ENCODE peak calls at places on chromosomes 2 and 18, in five cellular contexts. T is H9, Q is GM23338, P is lower leg skin, U is osteoblast. E is an unnamed sample.

GRCh38 chr2:186308347-186308746 is 177.7 kb upstream of the ZC3H15 start:
- DNase-seq in Q (no peak), P (no peak), U (no peak), T (no peak), E (no peak)

GRCh38 chr2:20934226-20934625 is 109.6 kb downstream of the APOB start:
- DNase-seq in Q (no peak), P (no peak), U (no peak), T (no peak), E (no peak)

GRCh38 chr18:8659609-8660242 is 45.6 kb upstream of the MTCL1 start:
- DNase-seq in P (no peak), Q (no peak), U (no peak), T (peak), E (no peak)

GRCh38 chr18:47968721-47969120 is 38.3 kb upstream of the SMAD2 start:
- DNase-seq in Q (no peak), P (no peak), U (no peak), T (no peak), E (peak)

GRCh38 chr2:179344280-179344961 is 79.8 kb upstream of the SESTD1 start:
- DNase-seq in P (no peak), Q (no peak), U (peak), T (no peak), E (no peak)

GRCh38 chr2:165067958-165068612 is 112.8 kb upstream of the SLC38A11 start:
- DNase-seq in Q (peak), P (no peak), U (peak), T (peak), E (peak)

GRCh38 chr2:187003038-187003543 is 154.1 kb upstream of the ZSWIM2 start:
- DNase-seq in U (no peak), Q (no peak), P (peak), T (no peak), E (no peak)

GRCh38 chr18:79795446-79795845 is 2.3 kb upstream of the KCNG2 start:
- DNase-seq in T (no peak), P (no peak), Q (no peak), U (no peak), E (no peak)

GRCh38 chr18:6509417-6510198 is 94.9 kb upstream of the L3MBTL4 start:
- DNase-seq in Q (peak), U (no peak), P (no peak), T (no peak), E (peak)

GRCh38 chr2:77566131-77566530 is 44.0 kb upstream of the LRRTM4 start:
- DNase-seq in U (no peak), P (no peak), Q (no peak), T (no peak), E (no peak)

GRCh38 chr2:234286956-234287355 is 209.9 kb downstream of the ARL4C start:
- DNase-seq in P (no peak), Q (no peak), T (no peak), U (no peak), E (no peak)

GRCh38 chr2:56250153-56250729 is 66.5 kb downstream of the CCDC85A start:
- DNase-seq in P (no peak), U (no peak), T (no peak), Q (no peak), E (no peak)

GRCh38 chr2:68330691-68331090 is 10.9 kb upstream of the CNRIP1 start:
- DNase-seq in U (peak), T (no peak), Q (no peak), P (no peak), E (no peak)

GRCh38 chr2:68236080-68236734 is 16.1 kb downstream of the PPP3R1 start:
- DNase-seq in U (peak), Q (no peak), P (no peak), T (no peak), E (no peak)

GRCh38 chr2:64675860-64676259 is 22.1 kb upstream of the SERTAD2 start:
- DNase-seq in Q (no peak), P (no peak), T (no peak), U (peak), E (no peak)

GRCh38 chr2:114688241-114688640 is 245.8 kb downstream of the DPP10 start:
- DNase-seq in T (no peak), P (no peak), U (no peak), Q (no peak), E (no peak)

GRCh38 chr18:58766164-58766563 is 94.9 kb downstream of the MALT1 start:
- DNase-seq in P (peak), Q (no peak), T (peak), U (no peak), E (no peak)

GRCh38 chr2:107986278-107987217 is at the start of gene SLC5A7:
- DNase-seq in P (no peak), U (peak), T (peak), Q (peak), E (peak)

GRCh38 chr2:96143848-96144480 is 1.3 kb downstream of the DUSP2 start:
- DNase-seq in P (no peak), U (peak), Q (peak), T (peak), E (peak)

GRCh38 chr2:215950009-215950408 is 63.3 kb downstream of the MREG start:
- DNase-seq in Q (peak), U (peak), T (no peak), P (no peak), E (peak)

GRCh38 chr2:195498839-195499490 is 158.1 kb upstream of the SLC39A10 start:
- DNase-seq in U (peak), P (no peak), T (no peak), Q (no peak), E (no peak)

GRCh38 chr2:66733361-66733760 is 298.4 kb downstream of the MEIS1 start:
- DNase-seq in T (no peak), P (no peak), Q (no peak), U (no peak), E (no peak)

GRCh38 chr2:86017901-86018896 is 87.5 kb downstream of the POLR1A start:
- DNase-seq in Q (no peak), T (no peak), U (no peak), P (peak), E (no peak)

GRCh38 chr18:59093668-59094067 is 46.0 kb upstream of the SEC11C start:
- DNase-seq in P (no peak), Q (no peak), U (no peak), T (no peak), E (no peak)

GRCh38 chr18:23958036-23958435 is 56.5 kb upstream of the TTC39C start:
- DNase-seq in P (peak), Q (no peak), T (no peak), U (peak), E (no peak)

GRCh38 chr2:19538411-19538963 is 180.1 kb upstream of the OSR1 start:
- DNase-seq in P (no peak), T (no peak), Q (no peak), U (peak), E (no peak)

GRCh38 chr18:80103231-80103630 is 5.8 kb upstream of the ADNP2 start:
- DNase-seq in U (peak), P (no peak), T (no peak), Q (no peak), E (no peak)

GRCh38 chr18:10119991-10120390 is 206.2 kb downstream of the VAPA start:
- DNase-seq in U (no peak), T (no peak), P (no peak), Q (no peak), E (no peak)

GRCh38 chr2:127197475-127198385 is 22.4 kb downstream of the CYP27C1 start:
- DNase-seq in P (no peak), Q (peak), U (peak), T (peak), E (peak)

GRCh38 chr2:119683717-119684443 is 4.9 kb downstream of the TMEM177 start:
- DNase-seq in T (no peak), U (peak), P (peak), Q (no peak), E (no peak)

GRCh38 chr18:9647496-9648323 is 33.4 kb upstream of the PPP4R1 start:
- DNase-seq in T (no peak), Q (no peak), U (no peak), P (no peak), E (no peak)

GRCh38 chr18:12840382-12840781 is 43.7 kb downstream of the PTPN2 start:
- DNase-seq in U (no peak), Q (no peak), T (no peak), P (no peak), E (no peak)

GRCh38 chr18:12839057-12839525 is 44.9 kb downstream of the PTPN2 start:
- DNase-seq in P (no peak), U (no peak), T (no peak), Q (no peak), E (no peak)

GRCh38 chr18:12842459-12843380 is 41.3 kb downstream of the PTPN2 start:
- DNase-seq in Q (peak), P (no peak), T (no peak), U (no peak), E (no peak)

GRCh38 chr18:12839526-12840196 is 44.4 kb downstream of the PTPN2 start:
- DNase-seq in Q (no peak), P (no peak), T (no peak), U (peak), E (no peak)

DNA sequence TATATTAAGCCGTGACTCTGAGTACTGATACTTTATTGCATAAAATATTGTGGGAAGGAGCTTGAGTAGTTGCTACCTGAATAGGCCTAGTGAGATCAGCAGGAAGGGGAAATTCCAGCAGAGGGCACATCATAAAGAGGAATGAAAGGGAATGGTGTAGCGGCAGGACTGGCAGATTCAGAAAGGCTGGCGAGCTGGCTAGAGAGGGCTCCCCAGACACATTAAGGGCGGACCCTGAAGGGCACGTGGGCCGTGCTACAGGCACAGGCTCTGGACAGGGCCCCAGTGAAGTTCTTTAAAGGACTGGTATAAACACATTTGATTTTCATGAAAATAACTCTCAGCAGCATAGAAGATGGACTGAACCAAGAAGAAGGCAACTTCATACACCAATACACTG is 43.0 kb downstream of the PTPN2 start:
- DNase-seq in Q (peak), U (no peak), P (no peak), T (no peak), E (no peak)
- TF ChIP-seq CTCF in Q (peak), U (no peak), P (no peak), T (peak), E (no peak)

GRCh38 chr18:32328974-32329373 is 139.1 kb downstream of the MEP1B start:
- DNase-seq in Q (no peak), T (no peak), P (no peak), U (no peak), E (no peak)

GRCh38 chr18:32337347-32337746 is 133.3 kb downstream of the GAREM1 start:
- DNase-seq in U (no peak), T (no peak), P (no peak), Q (no peak), E (no peak)

GRCh38 chr18:32332708-32333107 is 138.0 kb downstream of the GAREM1 start:
- DNase-seq in P (no peak), Q (no peak), T (no peak), U (no peak), E (no peak)

GRCh38 chr18:32337821-32338220 is 132.9 kb downstream of the GAREM1 start:
- DNase-seq in U (peak), T (no peak), Q (no peak), P (no peak), E (no peak)

DNA sequence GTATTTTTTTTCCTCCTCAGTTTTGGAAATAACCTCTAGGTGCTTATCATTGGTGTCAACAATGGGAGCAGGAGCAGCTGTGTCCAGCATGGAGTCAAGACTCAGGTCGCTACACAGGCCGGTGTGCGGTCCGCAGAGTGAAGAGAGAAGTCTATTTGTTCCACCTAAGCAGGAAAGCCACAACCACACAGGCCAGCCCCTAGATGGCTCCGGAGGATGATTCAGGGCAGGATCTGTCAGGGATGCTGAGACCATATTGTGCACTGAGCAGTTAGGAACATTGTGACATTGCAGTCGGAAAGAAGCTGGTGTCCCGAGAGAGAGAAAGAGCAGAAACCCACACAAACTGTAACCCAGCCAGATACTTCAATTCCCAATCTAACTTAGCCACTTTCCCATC is 136.9 kb downstream of the GAREM1 start:
- DNase-seq in P (no peak), U (no peak), T (no peak), Q (no peak), E (peak)
- TF ChIP-seq CTCF in P (no peak), U (peak), T (no peak), Q (peak), E (no peak)

GRCh38 chr2:172427990-172428840 is 829 bp downstream of the ITGA6 start:
- DNase-seq in P (no peak), U (peak), T (peak), Q (peak), E (peak)
- TF ChIP-seq CTCF in P (no peak), U (no peak), T (peak), Q (peak), E (peak)

GRCh38 chr18:74898965-74899364 is 301.3 kb downstream of the ZNF407 start:
- DNase-seq in P (no peak), U (no peak), Q (no peak), T (no peak), E (no peak)

GRCh38 chr18:74897971-74898657 is 300.4 kb downstream of the ZNF407 start:
- DNase-seq in U (peak), P (no peak), Q (no peak), T (no peak), E (no peak)

GRCh38 chr18:74895686-74896085 is 298.0 kb downstream of the ZNF407 start:
- DNase-seq in P (no peak), U (no peak), Q (no peak), T (no peak), E (peak)

GRCh38 chr18:74899554-74899953 is 301.9 kb downstream of the ZNF407 start:
- DNase-seq in Q (no peak), T (no peak), P (no peak), U (no peak), E (no peak)

GRCh38 chr18:74896390-74896991 is 298.8 kb downstream of the ZNF407 start:
- DNase-seq in Q (peak), U (no peak), P (no peak), T (peak), E (peak)
- TF ChIP-seq CTCF in Q (peak), U (no peak), P (no peak), T (peak), E (peak)

GRCh38 chr18:67199993-67200617 is 316.4 kb downstream of the DSEL start:
- DNase-seq in P (no peak), Q (peak), U (peak), T (no peak), E (peak)
- TF ChIP-seq CTCF in P (peak), Q (peak), U (peak), T (peak), E (peak)

GRCh38 chr2:239978381-239978780 is 46.8 kb downstream of the NDUFA10 start:
- DNase-seq in U (peak), T (no peak), P (peak), Q (no peak), E (no peak)

GRCh38 chr2:239975665-239976064 is 49.5 kb downstream of the NDUFA10 start:
- DNase-seq in P (peak), T (no peak), U (no peak), Q (no peak), E (no peak)

GRCh38 chr2:239983004-239983778 is 42.0 kb downstream of the NDUFA10 start:
- DNase-seq in Q (no peak), T (no peak), P (peak), U (no peak), E (no peak)

GRCh38 chr2:239977111-239977510 is 48.0 kb downstream of the NDUFA10 start:
- DNase-seq in U (no peak), Q (no peak), P (peak), T (no peak), E (no peak)

GRCh38 chr2:239979243-239980023 is 45.7 kb downstream of the NDUFA10 start:
- DNase-seq in T (peak), P (peak), U (no peak), Q (peak), E (peak)
- TF ChIP-seq CTCF in T (peak), P (no peak), U (no peak), Q (peak), E (peak)

E was measured in neural progenitor cell.